ENCODE peak calls at places on chromosomes 5 and 9, in seven cellular contexts. R is foreskin fibroblast, D is HepG2, X is colonic mucosa, O is spleen, W is OCI-LY7, F is IMR-90. B is an unnamed sample.

GRCh38 chr9:128323192-128323730 is 622 bp downstream of the COQ4 start:
- DNase-seq in R (peak; percentile 49), D (no peak), X (no peak), O (no peak), W (no peak), F (peak; percentile 63), B (no peak)

GRCh38 chr9:129708799-129709198 is 43.4 kb downstream of the PRRX2 start:
- DNase-seq in R (peak; percentile 65), D (no peak), X (no peak), O (no peak), W (no peak), F (peak; percentile 20), B (no peak)

GRCh38 chr5:164319161-164319560 is 813.7 kb downstream of the MAT2B start:
- DNase-seq in R (no peak), D (no peak), X (no peak), O (no peak), W (no peak), F (no peak), B (no peak)

GRCh38 chr5:73692166-73692640 is 66.2 kb downstream of the ARHGEF28 start:
- DNase-seq in R (peak; percentile 77), D (no peak), X (no peak), O (no peak), W (no peak), F (peak; percentile 87), B (no peak)

GRCh38 chr5:168765220-168766037 is 186.3 kb upstream of the PANK3 start:
- DNase-seq in R (peak; percentile 61), D (no peak), X (no peak), O (no peak), W (no peak), F (no peak), B (no peak)

GRCh38 chr9:131651599-131651998 is 88.3 kb downstream of the RAPGEF1 start:
- DNase-seq in R (peak; percentile 80), D (peak; percentile 13), X (no peak), O (no peak), W (no peak), F (peak; percentile 69), B (no peak)

GRCh38 chr9:27487128-27487527 is 37.0 kb upstream of the IFNK start:
- DNase-seq in R (no peak), D (no peak), X (no peak), O (no peak), W (no peak), F (no peak), B (no peak)

GRCh38 chr5:57097526-57097925 is 76.3 kb upstream of the GPBP1 start:
- DNase-seq in R (no peak), D (no peak), X (no peak), O (no peak), W (peak; percentile 10), F (no peak), B (no peak)

GRCh38 chr9:19456996-19457693 is 48.3 kb downstream of the ACER2 start:
- DNase-seq in R (peak; percentile 86), D (peak; percentile 66), X (peak; percentile 78), O (no peak), W (peak; percentile 68), F (peak; percentile 75), B (peak; percentile 58)

GRCh38 chr5:140267559-140268018 is 35.3 kb downstream of the PFDN1 start:
- DNase-seq in R (no peak), D (no peak), X (no peak), O (no peak), W (peak; percentile 54), F (no peak), B (no peak)

GRCh38 chr9:89878003-89878411 is 273.2 kb downstream of the GADD45G start:
- DNase-seq in R (no peak), D (no peak), X (no peak), O (peak; percentile 38), W (no peak), F (no peak), B (no peak)

GRCh38 chr9:117293199-117294114 is 121.4 kb downstream of the ASTN2 start:
- DNase-seq in R (no peak), D (no peak), X (no peak), O (no peak), W (no peak), F (no peak), B (no peak)

GRCh38 chr5:68548959-68549676 is 333.6 kb downstream of the PIK3R1 start:
- DNase-seq in R (peak; percentile 33), D (peak; percentile 8), X (no peak), O (no peak), W (no peak), F (peak; percentile 92), B (peak; percentile 69)

GRCh38 chr5:52864376-52864775 is 76.7 kb downstream of the ITGA1 start:
- DNase-seq in R (peak; percentile 68), D (no peak), X (no peak), O (no peak), W (no peak), F (peak; percentile 76), B (no peak)

GRCh38 chr9:90322296-90322695 is 320.3 kb downstream of the DIRAS2 start:
- DNase-seq in R (no peak), D (no peak), X (no peak), O (no peak), W (no peak), F (peak; percentile 9), B (no peak)

DNA sequence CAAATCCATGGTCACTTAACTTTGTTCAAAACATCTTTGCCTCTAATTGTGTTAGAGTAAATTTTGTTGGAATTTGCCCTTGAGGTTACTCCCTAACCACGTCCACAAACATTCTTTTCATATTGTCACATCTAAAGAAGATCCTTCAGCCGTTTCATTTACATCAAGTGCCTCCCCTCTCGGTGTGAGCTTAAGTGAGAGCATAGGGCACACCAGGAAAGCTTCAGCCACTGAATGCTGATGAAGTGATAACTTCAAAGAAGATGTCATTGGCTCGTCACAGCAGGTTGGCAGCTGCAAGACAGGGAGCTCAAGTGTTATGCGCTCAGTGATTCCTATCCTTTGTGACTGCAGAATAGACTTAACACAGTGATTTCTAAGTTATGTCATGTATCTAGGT is 49.6 kb upstream of the ADAMTS19 start:
- DNase-seq in R (peak; percentile 28), D (no peak), X (no peak), O (no peak), W (no peak), F (no peak), B (no peak)
- H3K4me3 ChIP-seq in R (no peak overlapping the region), D (no peak overlapping the region), X (no peak overlapping the region), O (no peak overlapping the region), W (no peak overlapping the region), F (no peak overlapping the region), B (no peak overlapping the region)

DNA sequence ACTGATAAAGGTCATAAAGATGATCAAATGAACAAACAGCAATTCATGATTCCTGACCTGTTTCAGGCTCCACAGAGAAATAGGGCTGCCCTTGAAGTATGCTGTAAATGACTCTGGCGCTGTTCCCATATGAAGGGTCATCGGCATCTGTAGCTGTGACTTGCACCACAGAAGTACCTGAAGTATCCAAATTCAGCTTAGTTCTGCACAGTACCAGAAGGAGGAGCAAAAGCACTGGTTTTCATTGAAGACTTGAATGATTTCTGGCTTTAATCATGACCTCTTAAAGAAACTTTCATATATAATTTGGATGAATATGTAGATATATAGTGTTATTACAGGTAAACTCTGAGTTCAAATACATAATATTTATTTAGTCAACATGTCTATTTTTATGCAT is 109.1 kb downstream of the CDH10 start:
- DNase-seq in R (no peak), D (no peak), X (no peak), O (no peak), W (no peak), F (no peak), B (no peak)
- TF ChIP-seq CTCF in R (no peak), D (no peak), X (no peak), O (no peak), W (no peak), F (no peak), B (peak; percentile 58)

GRCh38 chr5:42808888-42809611 is 2.6 kb downstream of the SELENOP start:
- DNase-seq in R (no peak), D (no peak), X (no peak), O (no peak), W (no peak), F (no peak), B (no peak)

GRCh38 chr5:42806004-42806700 is 5.5 kb downstream of the SELENOP start:
- DNase-seq in R (no peak), D (no peak), X (no peak), O (no peak), W (no peak), F (no peak), B (no peak)

GRCh38 chr5:42804717-42805339 is 6.9 kb downstream of the SELENOP start:
- DNase-seq in R (no peak), D (no peak), X (no peak), O (no peak), W (no peak), F (no peak), B (no peak)

GRCh38 chr5:42806701-42807262 is 4.9 kb downstream of the SELENOP start:
- DNase-seq in R (no peak), D (no peak), X (no peak), O (no peak), W (no peak), F (no peak), B (no peak)

GRCh38 chr5:42807722-42808447 is 3.8 kb downstream of the SELENOP start:
- DNase-seq in R (no peak), D (peak; percentile 75), X (no peak), O (no peak), W (no peak), F (peak; percentile 4), B (no peak)
- H3K4me3 ChIP-seq in R (no peak overlapping the region), D (peak overlapping the region; percentile 72), X (peak overlapping the region; percentile 36), O (peak overlapping the region; percentile 11), W (no peak overlapping the region), F (no peak overlapping the region), B (no peak overlapping the region)

DNA sequence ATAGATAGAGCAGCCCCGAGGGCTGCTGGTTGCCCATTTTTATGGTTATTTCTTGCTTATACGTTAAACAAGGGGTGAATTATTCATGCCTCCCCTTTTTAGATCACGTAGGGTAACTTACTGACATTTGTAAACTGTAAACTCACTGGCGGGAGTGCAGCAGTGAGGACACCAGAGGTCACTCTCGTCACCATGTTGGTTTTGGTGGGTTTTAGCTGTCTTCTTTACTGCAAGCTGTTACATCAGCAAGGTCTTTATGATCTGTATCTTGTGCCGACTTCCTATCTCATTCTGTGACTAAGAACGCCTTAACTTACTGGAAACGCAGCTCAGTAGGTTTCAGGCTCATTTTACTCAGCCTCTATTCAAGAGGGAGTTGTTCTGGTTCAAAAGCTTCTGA is 155.0 kb upstream of the PRDM9 start:
- DNase-seq in R (no peak), D (peak; percentile 15), X (no peak), O (no peak), W (no peak), F (no peak), B (peak; percentile 15)
- TF ChIP-seq CTCF in R (no peak), D (no peak), X (no peak), O (no peak), W (no peak), F (no peak), B (peak; percentile 74)

B was measured in LNCaP clone FGC.